ENCODE peak calls at places on chromosomes 7 and 10, in nine cellular contexts. Q is tibial nerve, S is brain microvascular endothelial cell, O is keratinocyte, N is right atrium auricular region, C is IMR-90, F is psoas muscle, M is Panc1, V is osteoblast. J is an unnamed sample.

GRCh38 chr10:77756319-77757232 is 119.0 kb upstream of the KCNMA1 start:
- DNase-seq in Q (no peak), S (peak; percentile 83), O (no peak), N (no peak), C (peak; percentile 74), F (no peak), M (peak; percentile 18), V (peak; percentile 26), J (peak; percentile 43)

GRCh38 chr10:43417950-43418768 is 9.2 kb upstream of the HNRNPF start:
- DNase-seq in Q (no peak), S (no peak), O (no peak), N (no peak), C (no peak), F (no peak), M (no peak), V (no peak), J (no peak)

GRCh38 chr7:2853147-2853546 is 9.0 kb upstream of the GNA12 start:
- DNase-seq in Q (no peak), S (peak; percentile 24), O (no peak), N (peak; percentile 67), C (peak; percentile 50), F (peak; percentile 65), M (no peak), V (peak; percentile 90), J (no peak)

GRCh38 chr7:71132521-71133231 is 732 bp downstream of the GALNT17 start:
- DNase-seq in Q (no peak), S (no peak), O (no peak), N (no peak), C (no peak), F (no peak), M (no peak), V (no peak), J (no peak)

GRCh38 chr7:22618528-22618927 is 108.5 kb upstream of the IL6 start:
- DNase-seq in Q (no peak), S (no peak), O (no peak), N (no peak), C (no peak), F (no peak), M (no peak), V (no peak), J (no peak)

GRCh38 chr7:5774790-5775189 is 6.7 kb downstream of the RNF216 start:
- DNase-seq in Q (no peak), S (no peak), O (no peak), N (no peak), C (no peak), F (no peak), M (no peak), V (no peak), J (no peak)

GRCh38 chr10:51886438-51887068 is 187.2 kb upstream of the CSTF2T start:
- DNase-seq in Q (no peak), S (peak; percentile 64), O (no peak), N (no peak), C (peak; percentile 84), F (no peak), M (no peak), V (peak; percentile 80), J (peak; percentile 33)

GRCh38 chr10:84685047-84685660 is 356.8 kb downstream of the CCSER2 start:
- DNase-seq in Q (no peak), S (no peak), O (no peak), N (no peak), C (no peak), F (no peak), M (no peak), V (no peak), J (no peak)

GRCh38 chr10:129531195-129531968 is 64.3 kb downstream of the MGMT start:
- DNase-seq in Q (no peak), S (peak; percentile 27), O (peak; percentile 15), N (no peak), C (peak; percentile 56), F (peak; percentile 34), M (no peak), V (peak; percentile 96), J (peak; percentile 8)

GRCh38 chr7:78114993-78115392 is 316.4 kb downstream of the PHTF2 start:
- DNase-seq in Q (no peak), S (no peak), O (no peak), N (no peak), C (no peak), F (no peak), M (no peak), V (no peak), J (no peak)
- H3K27ac ChIP-seq in Q (no peak overlapping the region), S (no peak overlapping the region), O (no peak overlapping the region), N (no peak overlapping the region), C (no peak overlapping the region), F (no peak overlapping the region), M (no peak overlapping the region), V (no peak overlapping the region), J (no peak overlapping the region)

DNA sequence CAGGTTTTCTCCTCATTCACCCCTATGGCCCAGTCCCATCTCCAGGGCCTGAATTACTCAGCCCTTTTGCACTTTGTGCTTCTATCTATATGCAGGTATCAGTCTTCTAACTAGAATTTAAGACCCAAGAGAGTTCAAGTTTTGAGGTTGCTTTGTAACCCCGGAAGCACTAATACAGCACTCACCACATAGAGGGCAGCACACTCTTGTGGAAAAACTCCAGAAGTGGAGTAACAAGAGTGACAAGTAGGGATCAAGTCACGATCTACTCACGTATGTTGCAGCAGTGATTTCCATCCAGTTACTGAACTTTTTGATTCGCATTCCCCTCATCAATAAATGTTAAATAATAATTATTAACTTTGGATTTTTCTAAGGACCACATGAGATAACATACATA is 151.0 kb downstream of the CHCHD3 start:
- DNase-seq in Q (no peak), S (peak; percentile 5), O (no peak), N (no peak), C (peak; percentile 3), F (no peak), M (no peak), V (no peak), J (no peak)
- TF ChIP-seq CTCF in Q (no peak), S (peak; percentile 56), O (peak; percentile 23), N (peak; percentile 27), C (peak; percentile 30), F (peak; percentile 11), M (peak; percentile 45), V (peak; percentile 54), J (peak; percentile 32)

GRCh38 chr10:126723226-126723625 is 52.7 kb upstream of the C10orf90 start:
- DNase-seq in Q (no peak), S (no peak), O (no peak), N (peak; percentile 7), C (no peak), F (no peak), M (no peak), V (no peak), J (no peak)

DNA sequence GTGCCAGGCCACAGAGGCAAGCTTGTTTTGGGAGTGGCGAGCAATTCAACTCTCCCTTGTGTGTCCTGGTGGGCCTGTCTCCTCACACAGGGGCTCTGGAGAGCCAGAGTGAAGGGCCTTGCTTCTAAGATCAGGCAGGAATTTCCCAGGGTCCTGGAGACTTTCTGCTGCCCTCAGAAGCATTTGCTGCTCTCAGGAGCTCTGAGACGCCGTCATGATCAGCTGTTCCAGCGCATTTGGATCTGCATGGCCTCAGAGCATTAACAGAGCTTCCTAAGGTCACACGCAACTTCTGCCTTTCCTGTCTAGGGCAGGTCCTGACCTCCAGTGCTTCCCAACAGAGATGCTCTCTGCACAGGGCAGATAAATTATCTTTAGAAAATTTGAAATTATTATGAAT is 52.2 kb upstream of the C10orf90 start:
- DNase-seq in Q (no peak), S (no peak), O (no peak), N (peak; percentile 23), C (no peak), F (no peak), M (no peak), V (no peak), J (no peak)
- H3K27me3 ChIP-seq in Q (no peaks in the 10 kb centered on the region), S (no peaks in the 10 kb centered on the region), O (no peaks in the 10 kb centered on the region), N (no peaks in the 10 kb centered on the region), C (no peaks in the 10 kb centered on the region), F (no peaks in the 10 kb centered on the region), M (peaks cover 26% of the 10 kb centered on the region), V (peaks cover 7% of the 10 kb centered on the region), J (no peaks in the 10 kb centered on the region)

DNA sequence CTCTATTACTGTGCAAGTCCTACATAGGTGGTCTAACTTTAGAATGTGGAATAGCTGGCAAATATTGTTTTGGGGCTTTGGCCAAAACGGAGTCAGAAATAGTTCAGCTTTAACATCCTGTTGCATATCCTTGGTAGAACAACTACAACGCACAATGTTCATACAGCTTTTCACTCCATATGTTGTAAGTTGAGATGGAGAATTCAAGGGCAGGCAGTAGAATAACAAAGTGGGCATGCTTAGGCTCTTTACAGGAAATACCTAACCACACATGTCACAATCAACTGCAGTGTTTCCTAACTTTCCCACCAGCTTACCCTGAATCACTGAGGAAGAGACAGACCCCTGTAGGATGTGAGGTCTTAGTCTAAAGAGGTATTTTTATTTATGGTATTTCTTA is 122.3 kb downstream of the PPP1R3A start:
- DNase-seq in Q (no peak), S (peak; percentile 95), O (no peak), N (no peak), C (peak; percentile 92), F (no peak), M (no peak), V (no peak), J (peak; percentile 82)
- H3K27ac ChIP-seq in Q (no peak overlapping the region), S (peak overlapping the region; percentile 93), O (no peak overlapping the region), N (no peak overlapping the region), C (no peak overlapping the region), F (no peak overlapping the region), M (no peak overlapping the region), V (peak overlapping the region; percentile 79), J (peak overlapping the region; percentile 47)